ENCODE peak calls at places on chromosomes 4 and X, in five cellular contexts. P is K562, R is IMR-90, T is GM12892, G is body of pancreas. M is an unnamed sample.

GRCh38 chr4:89214308-89214707 is 93.3 kb downstream of the GPRIN3 start:
- DNase-seq in G (no peak), R (no peak), P (no peak), T (no peak), M (no peak)

GRCh38 chrX:37666516-37666915 is 19.1 kb upstream of the XK start:
- DNase-seq in P (no peak), T (no peak), G (no peak), R (no peak), M (no peak)

GRCh38 chrX:70009970-70010369 is 39.8 kb downstream of the AWAT2 start:
- DNase-seq in P (no peak), T (no peak), G (no peak), R (no peak), M (no peak)

GRCh38 chr4:150768492-150768891 is 186.5 kb downstream of the MAB21L2 start:
- DNase-seq in T (no peak), P (no peak), R (peak; percentile 17), G (no peak), M (no peak)

GRCh38 chr4:144906181-144906895 is 191.7 kb downstream of the ANAPC10 start:
- DNase-seq in P (no peak), T (no peak), G (no peak), R (peak; percentile 29), M (no peak)

GRCh38 chr4:52957220-52957686 is 95.1 kb downstream of the RASL11B start:
- DNase-seq in T (no peak), G (no peak), R (peak; percentile 58), P (no peak), M (no peak)

GRCh38 chr4:6071959-6072720 is 53.9 kb upstream of the C4orf50 start:
- DNase-seq in G (peak; percentile 20), P (no peak), R (no peak), T (no peak), M (no peak)

GRCh38 chr4:6601661-6602250 is 26.8 kb downstream of the MAN2B2 start:
- DNase-seq in T (no peak), R (no peak), P (no peak), G (no peak), M (no peak)

GRCh38 chrX:39969826-39970569 is 127.8 kb downstream of the BCOR start:
- DNase-seq in G (no peak), R (no peak), P (no peak), T (no peak), M (no peak)

GRCh38 chrX:40083120-40083978 is 14.4 kb downstream of the BCOR start:
- DNase-seq in P (peak; percentile 60), R (no peak), T (peak; percentile 41), G (peak; percentile 64), M (peak; percentile 24)

GRCh38 chr4:127549521-127549920 is 83.2 kb upstream of the INTU start:
- DNase-seq in T (no peak), G (no peak), R (no peak), P (no peak), M (no peak)

GRCh38 chrX:49172280-49172780 is 632 bp downstream of the PLP2 start:
- DNase-seq in G (peak; percentile 77), R (peak; percentile 20), P (peak; percentile 55), T (no peak), M (peak; percentile 92)

GRCh38 chr4:111630705-111631104 is 514.5 kb upstream of the FAM241A start:
- DNase-seq in T (no peak), R (peak; percentile 42), G (no peak), P (no peak), M (no peak)

GRCh38 chr4:53240573-53240972 is 125.3 kb downstream of the SCFD2 start:
- DNase-seq in T (no peak), R (no peak), G (no peak), P (no peak), M (no peak)

GRCh38 chrX:30870572-30870971 is 18.5 kb downstream of the TAB3 start:
- DNase-seq in T (no peak), R (no peak), G (no peak), P (no peak), M (no peak)

GRCh38 chr4:68708566-68708965 is 38.1 kb upstream of the UGT2B15 start:
- DNase-seq in P (no peak), R (no peak), T (no peak), G (no peak), M (no peak)

GRCh38 chrX:118551426-118551825 is 55.8 kb downstream of the DOCK11 start:
- DNase-seq in T (no peak), R (no peak), P (no peak), G (no peak), M (no peak)

GRCh38 chr4:47065099-47065498 is 33.7 kb downstream of the GABRB1 start:
- DNase-seq in P (no peak), G (no peak), R (no peak), T (no peak), M (no peak)

GRCh38 chr4:151174784-151175183 is 75.4 kb downstream of the RPS3A start:
- DNase-seq in P (no peak), R (no peak), G (no peak), T (no peak), M (no peak)

GRCh38 chr4:58807843-58808605 is 1697.8 kb upstream of the IGFBP7 start:
- DNase-seq in G (no peak), T (no peak), R (no peak), P (no peak), M (no peak)

GRCh38 chrX:153662266-153662665 is 11.3 kb downstream of the PNCK start:
- DNase-seq in G (peak; percentile 66), R (peak; percentile 15), T (no peak), P (no peak), M (peak; percentile 69)

GRCh38 chrX:65667503-65668355 is at the start of gene MSN:
- DNase-seq in T (peak; percentile 41), G (peak; percentile 58), R (peak; percentile 35), P (peak; percentile 84), M (peak; percentile 75)
- TF ChIP-seq POLR2A in T (peak; percentile 83), G (peak; percentile 25), R (peak; percentile 80), P (peak; percentile 82), M (peak; percentile 67)

DNA sequence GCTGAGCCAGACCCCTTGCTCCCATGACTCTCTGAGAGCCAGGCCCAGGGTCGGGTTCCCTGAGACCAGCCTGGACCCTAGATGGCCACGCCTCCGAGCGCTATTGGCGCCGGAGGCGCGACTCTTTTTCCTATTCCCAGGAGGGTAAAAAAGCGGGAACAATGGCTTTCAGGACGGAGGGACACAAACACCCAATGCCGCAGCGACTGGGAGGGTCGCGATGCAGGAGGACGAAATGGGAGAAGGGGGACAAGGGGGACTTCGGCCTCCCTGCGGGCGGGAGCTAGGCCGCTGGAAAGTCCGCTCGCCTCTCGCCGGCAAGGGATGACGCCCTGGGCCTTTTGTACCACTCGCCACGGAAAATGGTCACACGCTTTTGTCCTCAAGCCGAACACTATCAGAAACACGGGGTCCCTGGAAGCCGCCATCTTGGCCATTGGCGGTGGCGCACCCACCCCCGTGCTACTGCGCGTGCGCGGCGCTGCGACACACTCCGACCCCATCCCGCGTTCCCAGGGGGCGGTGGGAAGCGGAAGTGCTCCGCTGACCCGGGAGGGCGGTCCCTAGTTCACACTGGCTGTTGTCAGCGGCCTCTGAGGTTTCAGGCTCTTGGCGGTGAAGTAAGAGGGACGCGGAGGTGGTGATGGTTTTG is 98.4 kb downstream of the ZNF674 start:
- DNase-seq in T (peak; percentile 74), R (peak; percentile 69), G (peak; percentile 79), P (peak; percentile 85), M (peak; percentile 90)
- TF ChIP-seq POLR2A in T (peak; percentile 63), R (peak; percentile 44), G (peak; percentile 32), P (peak; percentile 73), M (peak; percentile 59)

GRCh38 chrX:13123857-13124345 is 79.5 kb upstream of the FAM9C start:
- DNase-seq in R (peak; percentile 85), G (no peak), T (no peak), P (no peak), M (no peak)
- TF ChIP-seq POLR2A in R (no peak), G (no peak), T (no peak), P (no peak), M (no peak)

GRCh38 chr4:113761682-113762060 is at the start of gene CAMK2D:
- DNase-seq in R (peak; percentile 89), T (peak; percentile 39), P (no peak), G (peak; percentile 85), M (peak; percentile 84)
- TF ChIP-seq POLR2A in R (no peak), T (no peak), P (no peak), G (no peak), M (no peak)

DNA sequence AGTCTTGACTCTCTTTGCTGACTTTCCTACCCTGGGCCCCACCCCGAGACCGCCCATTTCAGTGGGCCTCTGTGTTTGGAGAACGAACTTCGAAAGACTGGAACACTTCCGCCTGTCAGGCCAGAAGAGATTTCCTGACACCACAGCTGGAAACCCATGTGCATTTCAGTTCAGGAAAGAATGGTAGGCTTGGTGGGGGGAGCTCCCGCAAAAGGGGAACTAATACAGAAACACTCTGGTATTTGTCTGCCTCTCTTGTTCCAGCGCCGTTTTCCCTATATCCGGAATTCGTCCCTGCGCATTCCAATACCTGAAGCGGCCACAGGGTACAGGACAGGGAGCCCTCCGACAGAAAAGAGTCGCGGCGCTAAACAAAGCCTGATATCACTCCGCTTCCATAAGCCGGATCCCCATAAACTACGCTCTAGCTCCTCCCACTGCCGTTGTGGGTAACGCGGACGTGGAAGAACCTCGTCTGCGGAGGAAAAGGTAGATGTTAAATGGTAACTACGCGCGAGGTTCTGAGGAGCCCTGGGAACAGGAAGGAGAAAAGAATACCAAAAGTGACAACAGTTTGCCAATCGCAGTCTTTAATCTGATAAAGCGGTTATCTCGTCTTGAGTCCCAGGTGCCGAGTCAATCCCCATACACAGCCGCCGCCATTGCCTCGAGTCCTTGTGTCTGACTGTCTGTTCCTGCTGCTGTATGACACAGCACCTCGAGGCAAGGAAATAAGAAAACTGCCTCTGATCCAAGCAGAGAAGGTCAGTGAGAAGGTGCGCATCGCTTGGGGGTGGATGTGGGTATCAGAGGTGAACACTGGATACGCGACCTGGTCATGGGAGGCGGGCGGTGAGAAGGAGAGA is at the start of gene ARMCX5:
- DNase-seq in R (peak; percentile 87), G (peak; percentile 77), P (peak; percentile 70), T (no peak), M (peak; percentile 88)
- TF ChIP-seq POLR2A in R (peak; percentile 74), G (peak; percentile 49), P (peak; percentile 83), T (peak; percentile 86), M (peak; percentile 79)

DNA sequence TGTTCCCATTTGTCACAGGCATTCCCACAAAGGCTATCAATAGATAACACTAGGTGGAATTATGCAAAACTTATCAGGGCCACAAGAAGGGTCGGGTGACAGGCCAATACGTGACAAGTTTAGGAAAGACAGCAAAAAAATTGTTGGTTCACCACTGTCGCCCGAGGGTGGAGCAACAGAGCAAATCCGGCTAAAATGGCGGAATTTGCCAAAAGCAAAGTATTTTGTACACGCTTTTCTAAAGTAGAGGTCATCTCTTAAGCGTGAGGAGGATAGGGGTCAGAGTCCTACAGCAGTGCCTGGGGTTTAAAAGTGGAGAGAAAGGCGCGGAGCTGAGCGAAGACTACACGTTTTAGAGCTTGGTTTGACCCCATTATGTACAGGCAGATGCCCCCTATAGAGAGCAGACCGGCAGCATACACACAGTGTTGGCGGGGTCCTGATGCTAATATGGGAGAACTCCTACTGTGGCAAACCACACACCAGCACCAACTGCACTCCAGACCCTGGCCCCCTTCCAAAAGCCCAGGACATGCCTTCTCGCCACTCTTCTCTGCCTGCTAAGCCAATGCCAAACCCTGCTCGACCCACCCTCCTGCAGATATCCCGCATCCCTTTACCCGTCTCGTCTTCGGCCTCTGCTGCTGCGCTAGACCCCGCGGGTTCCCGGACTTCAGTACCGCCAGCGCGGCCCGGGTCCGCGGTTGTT is 733 bp downstream of the CCNA2 start:
- DNase-seq in G (peak; percentile 34), R (no peak), P (peak; percentile 55), T (no peak), M (peak; percentile 88)
- TF ChIP-seq POLR2A in G (no peak), R (no peak), P (no peak), T (no peak), M (no peak)

M was measured in erythroblast.